ENCODE peak calls at places on chromosomes 6 and 20, in seven cellular contexts. One of them, this sample, is unnamed.

GRCh38 chr6:56038764-56039163 is 163.4 kb upstream of the BMP5 start:
- DNase-seq in sigmoid colon: no peak
- DNase-seq in HCT116: no peak
- DNase-seq in H1: no peak
- DNase-seq in stomach: no peak
- DNase-seq in breast epithelium: no peak
- DNase-seq in spleen: no peak
- DNase-seq in this sample: no peak

GRCh38 chr6:388202-388903 is 3.2 kb upstream of the IRF4 start:
- DNase-seq in sigmoid colon: no peak
- DNase-seq in stomach: no peak
- DNase-seq in H1: no peak
- DNase-seq in spleen: no peak
- DNase-seq in HCT116: no peak
- DNase-seq in breast epithelium: no peak
- DNase-seq in this sample: peak

GRCh38 chr6:78917788-78918187 is 50.4 kb downstream of the IRAK1BP1 start:
- DNase-seq in spleen: no peak
- DNase-seq in HCT116: no peak
- DNase-seq in breast epithelium: no peak
- DNase-seq in stomach: no peak
- DNase-seq in sigmoid colon: no peak
- DNase-seq in H1: no peak
- DNase-seq in this sample: no peak

GRCh38 chr6:90701146-90701781 is 114.4 kb upstream of the MAP3K7 start:
- DNase-seq in sigmoid colon: no peak
- DNase-seq in spleen: no peak
- DNase-seq in HCT116: no peak
- DNase-seq in breast epithelium: no peak
- DNase-seq in stomach: no peak
- DNase-seq in H1: peak
- DNase-seq in this sample: no peak

GRCh38 chr20:64232794-64233193 is 22.8 kb upstream of the PCMTD2 start:
- DNase-seq in stomach: no peak
- DNase-seq in breast epithelium: no peak
- DNase-seq in H1: no peak
- DNase-seq in spleen: peak
- DNase-seq in HCT116: no peak
- DNase-seq in sigmoid colon: no peak
- DNase-seq in this sample: no peak

GRCh38 chr6:34305982-34306702 is 57.3 kb upstream of the SMIM29 start:
- DNase-seq in H1: no peak
- DNase-seq in HCT116: no peak
- DNase-seq in stomach: peak
- DNase-seq in spleen: no peak
- DNase-seq in breast epithelium: no peak
- DNase-seq in sigmoid colon: no peak
- DNase-seq in this sample: no peak

GRCh38 chr6:47075168-47075567 is 33.0 kb upstream of the ADGRF1 start:
- DNase-seq in spleen: no peak
- DNase-seq in stomach: no peak
- DNase-seq in breast epithelium: no peak
- DNase-seq in HCT116: no peak
- DNase-seq in H1: no peak
- DNase-seq in sigmoid colon: no peak
- DNase-seq in this sample: no peak

GRCh38 chr6:44898296-44898930 is 429.7 kb upstream of the RUNX2 start:
- DNase-seq in HCT116: no peak
- DNase-seq in stomach: no peak
- DNase-seq in spleen: no peak
- DNase-seq in breast epithelium: no peak
- DNase-seq in H1: peak
- DNase-seq in sigmoid colon: no peak
- DNase-seq in this sample: no peak

GRCh38 chr20:47610247-47610944 is 108.7 kb downstream of the NCOA3 start:
- DNase-seq in spleen: no peak
- DNase-seq in sigmoid colon: peak
- DNase-seq in HCT116: peak
- DNase-seq in breast epithelium: no peak
- DNase-seq in H1: no peak
- DNase-seq in stomach: peak
- DNase-seq in this sample: peak

GRCh38 chr6:38524436-38525145 is 115.1 kb downstream of the BTBD9 start:
- DNase-seq in breast epithelium: no peak
- DNase-seq in spleen: no peak
- DNase-seq in sigmoid colon: no peak
- DNase-seq in stomach: no peak
- DNase-seq in H1: no peak
- DNase-seq in HCT116: no peak
- DNase-seq in this sample: no peak

GRCh38 chr20:6636209-6637159 is 131.0 kb upstream of the BMP2 start:
- DNase-seq in breast epithelium: no peak
- DNase-seq in stomach: no peak
- DNase-seq in HCT116: no peak
- DNase-seq in H1: no peak
- DNase-seq in sigmoid colon: no peak
- DNase-seq in spleen: no peak
- DNase-seq in this sample: peak

GRCh38 chr6:54291738-54292137 is 16.5 kb upstream of the TINAG start:
- DNase-seq in HCT116: no peak
- DNase-seq in H1: no peak
- DNase-seq in breast epithelium: no peak
- DNase-seq in stomach: no peak
- DNase-seq in sigmoid colon: no peak
- DNase-seq in spleen: no peak
- DNase-seq in this sample: no peak

GRCh38 chr6:124983383-124983782 is 21.1 kb downstream of the RNF217 start:
- DNase-seq in breast epithelium: no peak
- DNase-seq in spleen: no peak
- DNase-seq in HCT116: no peak
- DNase-seq in H1: no peak
- DNase-seq in stomach: no peak
- DNase-seq in sigmoid colon: no peak
- DNase-seq in this sample: no peak

GRCh38 chr6:154302111-154302752 is 54.4 kb downstream of the IPCEF1 start:
- DNase-seq in HCT116: no peak
- DNase-seq in breast epithelium: no peak
- DNase-seq in sigmoid colon: no peak
- DNase-seq in H1: no peak
- DNase-seq in stomach: no peak
- DNase-seq in spleen: no peak
- DNase-seq in this sample: peak

GRCh38 chr20:20452254-20452676 is 84.4 kb downstream of the INSM1 start:
- DNase-seq in sigmoid colon: no peak
- DNase-seq in spleen: peak
- DNase-seq in breast epithelium: no peak
- DNase-seq in H1: peak
- DNase-seq in stomach: peak
- DNase-seq in HCT116: no peak
- DNase-seq in this sample: peak

GRCh38 chr20:61161649-61162210 is 90.3 kb upstream of the CDH4 start:
- DNase-seq in stomach: no peak
- DNase-seq in sigmoid colon: no peak
- DNase-seq in HCT116: no peak
- DNase-seq in breast epithelium: no peak
- DNase-seq in spleen: no peak
- DNase-seq in H1: no peak
- DNase-seq in this sample: no peak

GRCh38 chr6:154653853-154654252 is 79.4 kb upstream of the SCAF8 start:
- DNase-seq in stomach: no peak
- DNase-seq in sigmoid colon: no peak
- DNase-seq in H1: no peak
- DNase-seq in spleen: no peak
- DNase-seq in HCT116: no peak
- DNase-seq in breast epithelium: no peak
- DNase-seq in this sample: no peak

GRCh38 chr20:10613911-10614310 is 59.9 kb downstream of the JAG1 start:
- DNase-seq in breast epithelium: no peak
- DNase-seq in HCT116: no peak
- DNase-seq in sigmoid colon: no peak
- DNase-seq in H1: no peak
- DNase-seq in stomach: no peak
- DNase-seq in spleen: no peak
- DNase-seq in this sample: no peak

GRCh38 chr6:34115396-34116314 is 30.2 kb downstream of the GRM4 start:
- DNase-seq in sigmoid colon: no peak
- DNase-seq in breast epithelium: no peak
- DNase-seq in HCT116: no peak
- DNase-seq in spleen: no peak
- DNase-seq in H1: peak
- DNase-seq in stomach: no peak
- DNase-seq in this sample: no peak

GRCh38 chr6:17276766-17277165 is 4.4 kb upstream of the RBM24 start:
- DNase-seq in spleen: no peak
- DNase-seq in H1: no peak
- DNase-seq in sigmoid colon: no peak
- DNase-seq in stomach: no peak
- DNase-seq in breast epithelium: no peak
- DNase-seq in HCT116: no peak
- DNase-seq in this sample: no peak

GRCh38 chr6:159700970-159701369 is 7.9 kb upstream of the SOD2 start:
- DNase-seq in H1: no peak
- DNase-seq in stomach: no peak
- DNase-seq in spleen: no peak
- DNase-seq in HCT116: no peak
- DNase-seq in sigmoid colon: no peak
- DNase-seq in breast epithelium: no peak
- DNase-seq in this sample: no peak

GRCh38 chr6:159695984-159696383 is 2.9 kb upstream of the SOD2 start:
- DNase-seq in HCT116: no peak
- DNase-seq in spleen: no peak
- DNase-seq in H1: no peak
- DNase-seq in sigmoid colon: no peak
- DNase-seq in breast epithelium: no peak
- DNase-seq in stomach: no peak
- DNase-seq in this sample: no peak

DNA sequence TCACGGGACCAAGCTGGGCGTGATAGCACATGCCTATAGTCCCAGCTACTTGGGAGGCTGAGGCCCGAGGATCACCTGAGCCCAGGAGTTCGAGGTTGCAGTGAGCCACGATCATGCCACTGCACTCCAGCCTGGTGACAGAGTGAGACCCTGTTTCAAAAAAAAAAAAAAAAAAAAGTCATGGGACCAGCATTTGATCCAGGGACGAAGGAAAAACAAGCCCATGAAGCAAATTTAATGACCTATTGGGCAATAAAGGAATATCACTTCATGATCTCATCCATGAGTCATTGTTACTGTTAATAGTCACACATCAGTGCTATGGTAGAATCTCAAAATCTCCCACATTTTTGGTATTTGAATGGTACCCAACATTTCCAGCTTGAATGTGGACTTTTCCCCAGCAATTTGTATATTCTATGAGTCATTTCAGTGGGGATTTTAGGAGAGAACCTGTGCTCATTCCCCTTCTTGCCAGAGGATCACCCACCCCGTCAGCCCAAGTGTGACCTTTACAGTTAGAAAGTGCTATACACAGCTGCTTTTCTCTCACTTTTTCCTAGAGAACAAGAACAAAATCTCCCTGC is 8.5 kb upstream of the SOD2 start:
- DNase-seq in stomach: no peak
- DNase-seq in sigmoid colon: peak
- DNase-seq in HCT116: no peak
- DNase-seq in breast epithelium: no peak
- DNase-seq in H1: no peak
- DNase-seq in spleen: no peak
- DNase-seq in this sample: no peak
- TF ChIP-seq POLR2AphosphoS5 in stomach: peak
- TF ChIP-seq POLR2AphosphoS5 in sigmoid colon: peak
- TF ChIP-seq POLR2AphosphoS5 in HCT116: no peak
- TF ChIP-seq POLR2AphosphoS5 in breast epithelium: peak
- TF ChIP-seq POLR2AphosphoS5 in H1: no peak
- TF ChIP-seq POLR2AphosphoS5 in spleen: no peak
- TF ChIP-seq POLR2AphosphoS5 in this sample: peak

GRCh38 chr6:150267686-150268561 is 100.9 kb upstream of the IYD start:
- DNase-seq in sigmoid colon: no peak
- DNase-seq in H1: no peak
- DNase-seq in HCT116: no peak
- DNase-seq in stomach: no peak
- DNase-seq in spleen: no peak
- DNase-seq in breast epithelium: no peak
- DNase-seq in this sample: no peak
- TF ChIP-seq POLR2A in sigmoid colon: no peak
- TF ChIP-seq POLR2A in H1: no peak
- TF ChIP-seq POLR2A in HCT116: no peak
- TF ChIP-seq POLR2A in stomach: no peak
- TF ChIP-seq POLR2A in spleen: no peak
- TF ChIP-seq POLR2A in breast epithelium: no peak
- TF ChIP-seq POLR2A in this sample: no peak

DNA sequence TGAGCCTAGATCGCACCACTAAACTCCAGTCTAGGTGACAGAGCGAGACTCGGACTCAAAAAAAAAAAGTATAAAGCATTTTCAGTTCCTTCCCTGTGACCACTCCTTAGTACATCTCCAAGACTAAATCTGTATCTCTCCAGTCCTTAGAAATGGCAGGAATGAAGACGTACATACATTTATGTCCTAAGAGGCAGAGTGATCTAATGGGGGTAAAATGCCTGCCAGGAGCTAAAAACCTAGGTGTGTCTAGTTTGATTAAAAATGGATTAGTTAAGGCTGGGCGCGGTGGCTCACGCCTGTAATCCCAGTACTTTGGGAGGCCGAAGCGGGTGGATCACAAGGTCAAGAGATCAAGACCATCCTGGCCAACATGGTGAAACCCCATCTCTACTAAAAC is 70.4 kb downstream of the ALDH5A1 start:
- DNase-seq in sigmoid colon: no peak
- DNase-seq in HCT116: no peak
- DNase-seq in breast epithelium: no peak
- DNase-seq in stomach: no peak
- DNase-seq in spleen: no peak
- DNase-seq in H1: no peak
- DNase-seq in this sample: no peak
- TF ChIP-seq CTCF in sigmoid colon: no peak
- TF ChIP-seq CTCF in HCT116: no peak
- TF ChIP-seq CTCF in breast epithelium: no peak
- TF ChIP-seq CTCF in stomach: no peak
- TF ChIP-seq CTCF in spleen: no peak
- TF ChIP-seq CTCF in H1: no peak
- TF ChIP-seq CTCF in this sample: no peak

GRCh38 chr6:27478706-27479318 is 5.9 kb upstream of the ZNF184 start:
- DNase-seq in breast epithelium: peak
- DNase-seq in stomach: peak
- DNase-seq in sigmoid colon: peak
- DNase-seq in HCT116: peak
- DNase-seq in H1: peak
- DNase-seq in spleen: peak
- DNase-seq in this sample: peak
- TF ChIP-seq POLR2AphosphoS5 in breast epithelium: peak
- TF ChIP-seq POLR2AphosphoS5 in stomach: peak
- TF ChIP-seq POLR2AphosphoS5 in sigmoid colon: no peak
- TF ChIP-seq POLR2AphosphoS5 in HCT116: peak
- TF ChIP-seq POLR2AphosphoS5 in H1: no peak
- TF ChIP-seq POLR2AphosphoS5 in spleen: peak
- TF ChIP-seq POLR2AphosphoS5 in this sample: no peak

This sample was measured in transverse colon.